ENCODE peak calls at places on chromosomes 1 and 21, in eight cellular contexts. E is fibroblast of lung, B is tibial artery, L is mammary epithelial cell, H is pancreas, P is ovary, Q is colonic mucosa, I is adrenal gland. Y is an unnamed sample.

GRCh38 chr1:25891606-25892005 is 14.6 kb downstream of the STMN1 start:
- DNase-seq in I (no peak), Q (no peak), H (no peak), L (no peak), B (no peak), E (no peak), P (peak), Y (no peak)

GRCh38 chr1:244316407-244316806 is 135.3 kb downstream of the ADSS2 start:
- DNase-seq in P (no peak), E (peak), L (no peak), B (no peak), H (no peak), I (no peak), Q (no peak), Y (no peak)

GRCh38 chr1:18001725-18002124 is 105.9 kb upstream of the IGSF21 start:
- DNase-seq in B (no peak), L (no peak), I (no peak), Q (no peak), H (no peak), P (no peak), E (no peak), Y (no peak)

GRCh38 chr1:58780586-58781452 is 3.0 kb downstream of the JUN start:
- DNase-seq in P (no peak), B (no peak), H (no peak), E (peak), L (peak), Q (peak), I (peak), Y (no peak)

GRCh38 chr1:15207031-15207828 is 39.8 kb upstream of the FHAD1 start:
- DNase-seq in I (no peak), P (no peak), Q (no peak), L (no peak), E (no peak), H (no peak), B (no peak), Y (no peak)

GRCh38 chr1:202516434-202516877 is 168.0 kb downstream of the PPP1R12B start:
- DNase-seq in L (no peak), P (no peak), Q (no peak), B (no peak), H (no peak), E (peak), I (no peak), Y (no peak)

GRCh38 chr1:84834419-84835064 is 58.5 kb downstream of the LPAR3 start:
- DNase-seq in H (no peak), L (peak), I (no peak), Q (no peak), E (peak), P (no peak), B (no peak), Y (no peak)

GRCh38 chr1:36732038-36732402 is 249.3 kb upstream of the CSF3R start:
- DNase-seq in E (no peak), P (no peak), I (no peak), Q (no peak), L (no peak), B (no peak), H (no peak), Y (no peak)

GRCh38 chr1:201882665-201883132 is 6.0 kb upstream of the SHISA4 start:
- DNase-seq in Q (no peak), E (peak), B (no peak), H (no peak), P (no peak), L (peak), I (no peak), Y (peak)

GRCh38 chr1:64474639-64475038 is 4.7 kb downstream of the CACHD1 start:
- DNase-seq in Q (peak), I (peak), L (peak), E (peak), B (peak), H (peak), P (peak), Y (peak)

GRCh38 chr1:233063462-233063861 is 113.1 kb downstream of the NTPCR start:
- DNase-seq in E (no peak), P (no peak), I (no peak), B (no peak), H (no peak), Q (no peak), L (no peak), Y (no peak)

GRCh38 chr1:87131809-87132663 is 196.6 kb upstream of the LMO4 start:
- DNase-seq in L (peak), Q (peak), B (peak), H (peak), P (peak), I (peak), E (peak), Y (peak)

GRCh38 chr1:191290441-191290840 is 812.8 kb upstream of the BRINP3 start:
- DNase-seq in L (no peak), B (no peak), E (no peak), P (no peak), H (no peak), I (no peak), Q (no peak), Y (no peak)

GRCh38 chr1:61318319-61319125 is 236.2 kb downstream of the NFIA start:
- DNase-seq in Q (no peak), I (peak), E (peak), L (peak), H (no peak), P (no peak), B (no peak), Y (peak)

GRCh38 chr1:202821467-202821866 is 10.7 kb downstream of the PCAT6 start:
- DNase-seq in P (no peak), I (no peak), E (peak), H (no peak), Q (no peak), B (no peak), L (peak), Y (no peak)

GRCh38 chr1:99548924-99549605 is 96.8 kb upstream of the PALMD start:
- DNase-seq in P (no peak), H (no peak), L (peak), B (no peak), E (peak), I (peak), Q (no peak), Y (peak)

GRCh38 chr1:74412244-74412643 is 100.2 kb downstream of the LRRC53 start:
- DNase-seq in H (no peak), I (no peak), L (no peak), E (no peak), P (no peak), Q (no peak), B (no peak), Y (no peak)

GRCh38 chr1:206684003-206684402 is 702 bp upstream of the MAPKAPK2 start:
- DNase-seq in H (no peak), B (no peak), I (no peak), L (no peak), Q (no peak), P (no peak), E (no peak), Y (no peak)

GRCh38 chr1:171142451-171143121 is 42.5 kb upstream of the FMO2 start:
- DNase-seq in P (no peak), L (no peak), H (no peak), B (peak), E (peak), I (peak), Q (peak), Y (peak)
- TF ChIP-seq CTCF in P (no peak), L (no peak), H (no peak), B (no peak), E (no peak), I (no peak), Q (no peak), Y (no peak)

DNA sequence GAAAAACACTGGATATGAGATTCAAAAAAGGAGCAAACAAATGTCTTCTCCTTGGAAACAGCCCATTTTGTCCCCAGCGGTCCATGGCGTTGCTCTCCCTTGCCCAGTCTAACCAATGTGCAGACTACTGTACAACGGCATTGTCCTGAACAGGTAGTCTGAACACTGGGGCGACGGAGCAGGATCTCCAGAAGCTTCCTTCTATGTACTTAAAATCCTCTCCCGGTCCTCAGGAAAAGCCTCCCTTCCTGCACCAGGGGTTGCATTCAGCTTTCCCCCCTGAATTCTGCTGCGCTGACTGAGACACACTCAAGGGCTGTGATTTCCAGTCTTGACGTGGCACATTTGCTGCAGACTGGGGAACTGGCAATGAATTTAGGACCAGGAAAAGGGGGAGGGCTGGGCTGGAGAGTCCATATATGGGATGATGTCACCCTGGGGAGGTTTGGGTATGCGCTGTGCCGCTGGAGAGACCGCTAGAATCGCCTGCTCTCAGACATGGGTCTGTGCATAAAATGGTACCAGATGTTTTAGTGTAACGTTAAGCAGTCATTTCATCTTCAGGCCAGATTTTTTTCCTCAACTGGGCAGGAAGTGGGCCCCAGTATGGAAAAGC is 275.9 kb upstream of the C1orf105 start:
- DNase-seq in E (peak), I (peak), B (peak), H (no peak), Q (peak), P (peak), L (no peak), Y (peak)
- H3K4me3 ChIP-seq in E (peak), I (no peak), B (peak), H (peak), Q (peak), P (peak), L (no peak), Y (peak)

GRCh38 chr21:45250272-45250671 is 37.4 kb downstream of the POFUT2 start:
- DNase-seq in P (no peak), L (no peak), Q (no peak), B (no peak), I (no peak), H (no peak), E (no peak), Y (no peak)

GRCh38 chr21:45249626-45250025 is 38.1 kb downstream of the POFUT2 start:
- DNase-seq in E (no peak), I (no peak), H (no peak), B (no peak), L (no peak), Q (no peak), P (no peak), Y (no peak)

GRCh38 chr21:45250914-45251634 is 36.6 kb downstream of the POFUT2 start:
- DNase-seq in Q (no peak), H (no peak), B (no peak), E (no peak), I (no peak), P (no peak), L (no peak), Y (no peak)

GRCh38 chr21:45248301-45248892 is 39.3 kb downstream of the POFUT2 start:
- DNase-seq in P (no peak), E (no peak), B (no peak), L (no peak), H (no peak), Q (no peak), I (no peak), Y (no peak)

DNA sequence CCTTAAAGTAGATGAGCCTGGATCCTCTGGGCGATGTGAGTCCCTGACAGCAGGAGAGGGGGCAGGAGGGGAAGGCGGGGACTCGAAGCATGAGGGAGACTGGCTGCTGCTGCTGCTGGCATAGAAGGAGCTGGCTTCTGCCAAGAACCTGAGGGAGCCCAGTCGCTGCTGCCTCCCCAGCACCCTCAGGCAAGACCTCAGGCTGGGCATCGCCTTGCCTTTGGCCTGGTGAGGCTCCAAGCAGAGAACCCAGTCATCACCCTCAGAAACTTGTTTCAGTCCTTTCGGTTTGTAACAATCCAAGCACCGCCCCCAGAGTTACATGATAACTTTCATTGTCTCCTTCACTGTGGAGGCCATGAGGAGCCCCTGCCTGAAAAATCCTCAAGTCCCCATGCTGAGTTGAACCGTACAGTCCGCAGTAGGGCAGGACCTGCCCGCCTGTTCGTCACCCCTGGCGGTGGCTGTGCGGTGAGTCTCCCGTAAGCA is 38.8 kb downstream of the POFUT2 start:
- DNase-seq in B (peak), Q (no peak), L (peak), H (no peak), E (peak), P (no peak), I (peak), Y (no peak)
- TF ChIP-seq CTCF in B (no peak), Q (no peak), L (no peak), H (no peak), E (peak), P (no peak), I (no peak), Y (no peak)

GRCh38 chr21:44933199-44933937 is 6.5 kb upstream of the SLX9 start:
- DNase-seq in Q (no peak), P (no peak), E (no peak), L (no peak), H (no peak), B (peak), I (no peak), Y (no peak)

GRCh38 chr21:44931501-44932365 is 8.1 kb upstream of the SLX9 start:
- DNase-seq in E (no peak), Q (no peak), I (no peak), P (no peak), B (peak), L (no peak), H (peak), Y (no peak)

GRCh38 chr21:44933938-44934260 is 5.9 kb upstream of the SLX9 start:
- DNase-seq in E (no peak), P (no peak), H (no peak), I (no peak), L (no peak), Q (no peak), B (no peak), Y (no peak)

GRCh38 chr21:44931137-44931500 is 8.7 kb upstream of the SLX9 start:
- DNase-seq in L (no peak), H (no peak), Q (no peak), I (peak), P (no peak), E (no peak), B (peak), Y (no peak)

DNA sequence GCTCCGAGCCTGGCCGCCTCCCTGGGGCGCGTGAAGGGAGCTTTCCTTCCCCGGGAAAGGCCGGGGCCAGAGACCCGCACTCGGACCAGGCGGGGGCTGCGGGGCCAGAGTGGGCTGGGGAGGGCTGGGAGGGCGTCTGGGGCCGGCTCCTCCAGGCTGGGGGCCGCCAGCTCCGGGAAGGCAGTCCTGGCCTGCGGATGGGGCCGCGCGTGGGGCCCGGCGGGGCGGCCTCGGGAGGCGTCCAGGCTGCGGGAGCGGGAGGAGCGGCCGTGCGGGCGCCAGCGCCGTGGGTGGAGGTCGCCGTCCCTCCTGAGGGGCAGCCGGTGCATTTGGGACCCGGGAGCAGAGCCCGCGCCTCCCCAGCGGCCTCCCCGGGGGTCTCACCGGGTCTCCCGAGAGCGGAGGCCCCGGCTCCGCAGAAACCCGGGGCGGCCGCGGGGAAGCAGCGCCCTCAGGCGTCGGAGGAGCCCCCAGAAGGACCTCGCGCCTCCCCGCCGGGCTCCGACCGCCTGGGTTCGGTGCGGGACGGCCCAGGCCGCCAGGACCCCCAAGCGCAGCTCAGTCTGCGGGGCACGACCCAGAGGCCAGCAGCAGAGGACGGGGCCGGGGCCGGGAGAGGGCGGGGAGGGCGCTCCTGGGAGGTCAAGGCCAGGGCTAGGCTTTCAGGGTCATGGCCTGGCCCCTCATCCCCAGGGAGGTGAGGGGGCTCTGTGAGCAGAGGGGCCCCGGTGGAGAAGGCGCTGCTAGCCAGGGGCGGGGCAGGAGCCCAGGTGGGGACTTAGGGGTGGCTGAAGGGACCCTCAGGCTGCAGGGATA is 7.3 kb upstream of the SLX9 start:
- DNase-seq in B (peak), L (no peak), H (peak), P (no peak), Q (no peak), E (no peak), I (peak), Y (no peak)
- H3K4me3 ChIP-seq in B (peak), L (no peak), H (peak), P (peak), Q (peak), E (no peak), I (no peak), Y (peak)

GRCh38 chr1:219339466-219339865 is 165.8 kb downstream of the LYPLAL1 start:
- DNase-seq in Q (no peak), L (no peak), H (no peak), E (peak), B (no peak), I (no peak), P (no peak), Y (no peak)
- TF ChIP-seq CTCF in Q (no peak), L (no peak), H (no peak), E (no peak), B (no peak), I (no peak), P (no peak), Y (no peak)

GRCh38 chr21:45642122-45642813 is 1.3 kb upstream of the PCBP3 start:
- DNase-seq in L (no peak), Q (peak), I (no peak), H (peak), P (peak), E (no peak), B (no peak), Y (no peak)
- H3K4me3 ChIP-seq in L (no peak), Q (peak), I (no peak), H (peak), P (peak), E (no peak), B (peak), Y (no peak)

Y was measured in gastrocnemius medialis.